ENCODE peak calls at places on chromosome 18, in eight cellular contexts. V is activated T-cell treated with anti-CD3 and anti-CD28 coated beads for 1 hour, A is vagina, W is coronary artery, O is NCI-H524 treated with DMSO at 0.1 percent for 48 hours, K is foreskin fibroblast, T is NCI-H2081, Q is ACHN. E is an unnamed sample.

GRCh38 chr18:8685141-8685913 is 20.0 kb upstream of the MTCL1 start:
- DNase-seq in V (no peak), A (no peak), W (no peak), O (peak), K (peak), T (peak), Q (no peak), E (no peak)

GRCh38 chr18:56189615-56190014 is 448.8 kb downstream of the TXNL1 start:
- DNase-seq in V (no peak), A (no peak), W (no peak), O (no peak), K (no peak), T (no peak), Q (no peak), E (no peak)

GRCh38 chr18:43314931-43315330 is 37.6 kb upstream of the SYT4 start:
- DNase-seq in V (no peak), A (no peak), W (no peak), O (no peak), K (no peak), T (no peak), Q (no peak), E (no peak)

GRCh38 chr18:12883684-12884520 is at the start of gene PTPN2:
- DNase-seq in V (peak), A (no peak), W (peak), O (peak), K (peak), T (peak), Q (peak), E (peak)

GRCh38 chr18:62187543-62188378 is 706 bp downstream of the RELCH start:
- DNase-seq in V (peak), A (no peak), W (peak), O (no peak), K (peak), T (peak), Q (peak), E (peak)

GRCh38 chr18:79393626-79394401 is 1.9 kb upstream of the NFATC1 start:
- DNase-seq in V (no peak), A (no peak), W (peak), O (no peak), K (peak), T (peak), Q (peak), E (peak)

GRCh38 chr18:46660955-46661749 is 4.1 kb upstream of the LOXHD1 start:
- DNase-seq in V (no peak), A (no peak), W (no peak), O (peak), K (peak), T (peak), Q (peak), E (no peak)

GRCh38 chr18:2917255-2918047 is 70.6 kb downstream of the EMILIN2 start:
- DNase-seq in V (no peak), A (no peak), W (peak), O (no peak), K (peak), T (no peak), Q (peak), E (no peak)

GRCh38 chr18:29184654-29185053 is 1007.7 kb upstream of the CDH2 start:
- DNase-seq in V (no peak), A (no peak), W (no peak), O (no peak), K (peak), T (no peak), Q (no peak), E (no peak)

GRCh38 chr18:10139783-10140410 is 226.1 kb downstream of the VAPA start:
- DNase-seq in V (no peak), A (peak), W (no peak), O (no peak), K (peak), T (no peak), Q (peak), E (no peak)

GRCh38 chr18:79507546-79508480 is 112.1 kb downstream of the NFATC1 start:
- DNase-seq in V (no peak), A (no peak), W (peak), O (no peak), K (peak), T (no peak), Q (peak), E (peak)

GRCh38 chr18:4074647-4075046 is 380.5 kb downstream of the DLGAP1 start:
- DNase-seq in V (no peak), A (no peak), W (no peak), O (no peak), K (no peak), T (no peak), Q (no peak), E (no peak)

GRCh38 chr18:25050605-25051004 is 301.4 kb downstream of the ZNF521 start:
- DNase-seq in V (no peak), A (no peak), W (no peak), O (no peak), K (no peak), T (no peak), Q (no peak), E (no peak)

GRCh38 chr18:21911551-21911950 is 171.0 kb downstream of the MIB1 start:
- DNase-seq in V (no peak), A (no peak), W (no peak), O (no peak), K (no peak), T (no peak), Q (no peak), E (no peak)

E was measured in right lobe of liver.